ENCODE peak calls at places on chromosomes 16 and 17, in four cellular contexts. M is iPS DF 19.7; U is activated CD4-positive, alpha-beta T cell treated with anti-CD3 and anti-CD28 coated beads, Interleukin-2, amount 50 U/mL, for 1 hour; T is upper lobe of right lung. V is an unnamed sample.

GRCh38 chr16:48300391-48300856 is 53.1 kb upstream of the ABCC11 start:
- DNase-seq in M (no peak), U (no peak), T (no peak), V (no peak)

GRCh38 chr16:65375651-65376050 is 253.8 kb upstream of the CDH11 start:
- DNase-seq in M (no peak), U (no peak), T (no peak), V (no peak)

GRCh38 chr16:58024673-58025350 is 742 bp upstream of the MMP15 start:
- DNase-seq in M (no peak), U (no peak), T (peak; percentile 90), V (no peak)

GRCh38 chr17:50059759-50060273 is 3.9 kb downstream of the ITGA3 start:
- DNase-seq in M (no peak), U (no peak), T (no peak), V (no peak)

GRCh38 chr17:18925187-18925586 is 26.8 kb upstream of the SLC5A10 start:
- DNase-seq in M (no peak), U (no peak), T (no peak), V (no peak)

GRCh38 chr16:2428051-2428786 is 1.0 kb upstream of the CCNF start:
- DNase-seq in M (no peak), U (peak; percentile 11), T (peak; percentile 77), V (peak; percentile 4)

GRCh38 chr17:14437176-14437575 is 136.3 kb downstream of the HS3ST3B1 start:
- DNase-seq in M (no peak), U (no peak), T (no peak), V (no peak)

GRCh38 chr17:1498869-1499268 is 6.4 kb upstream of the MYO1C start:
- DNase-seq in M (no peak), U (no peak), T (no peak), V (no peak)

GRCh38 chr16:55701442-55702319 is 45.9 kb downstream of the SLC6A2 start:
- DNase-seq in M (no peak), U (peak; percentile 6), T (peak; percentile 82), V (peak; percentile 22)

GRCh38 chr17:16872351-16872751 is 99.6 kb downstream of the TNFRSF13B start:
- DNase-seq in M (no peak), U (no peak), T (peak; percentile 43), V (no peak)

GRCh38 chr16:47667956-47668355 is 206.8 kb downstream of the PHKB start:
- DNase-seq in M (no peak), U (no peak), T (no peak), V (no peak)

GRCh38 chr16:69367980-69368379 is 16.4 kb upstream of the TMED6 start:
- DNase-seq in M (no peak), U (no peak), T (no peak), V (no peak)

GRCh38 chr16:1858189-1858588 is 13.8 kb downstream of the MEIOB start:
- DNase-seq in M (no peak), U (no peak), T (no peak), V (no peak)

GRCh38 chr17:66076546-66077190 is 115.3 kb downstream of the CEP112 start:
- DNase-seq in M (no peak), U (no peak), T (no peak), V (no peak)

GRCh38 chr16:84254080-84254479 is 14.3 kb upstream of the KCNG4 start:
- DNase-seq in M (no peak), U (no peak), T (no peak), V (no peak)

GRCh38 chr16:86609115-86609514 is 30.8 kb downstream of the FOXL1 start:
- DNase-seq in M (peak; percentile 30), U (no peak), T (no peak), V (no peak)

GRCh38 chr16:57123216-57123968 is 31.0 kb downstream of the CPNE2 start:
- DNase-seq in M (no peak), U (no peak), T (no peak), V (no peak)

GRCh38 chr17:78933025-78933958 is 8.1 kb upstream of the TIMP2 start:
- DNase-seq in M (no peak), U (peak; percentile 41), T (no peak), V (no peak)

GRCh38 chr17:63946440-63947363 is 14.6 kb upstream of the CD79B start:
- DNase-seq in M (no peak), U (peak; percentile 47), T (no peak), V (peak; percentile 20)

GRCh38 chr17:9054611-9055010 is 33.3 kb downstream of the NTN1 start:
- DNase-seq in M (peak; percentile 78), U (no peak), T (no peak), V (no peak)

GRCh38 chr17:45895304-45895968 is 1.1 kb downstream of the MAPT start:
- DNase-seq in M (no peak), U (peak; percentile 17), T (no peak), V (peak; percentile 47)

GRCh38 chr16:72609933-72610332 is 438.0 kb upstream of the PMFBP1 start:
- DNase-seq in M (no peak), U (no peak), T (no peak), V (no peak)